ENCODE peak calls at places on chromosomes 11 and 22, in five cellular contexts. One of them, this sample, is unnamed.

GRCh38 chr11:58567889-58568512 is 7.7 kb downstream of the LPXN start:
- DNase-seq in H54: peak
- DNase-seq in right lobe of liver: no peak
- DNase-seq in stomach: peak
- DNase-seq in uterus: peak
- DNase-seq in this sample: peak

GRCh38 chr11:124210421-124210820 is 27.3 kb downstream of the OR10D3 start:
- DNase-seq in stomach: no peak
- DNase-seq in right lobe of liver: no peak
- DNase-seq in uterus: no peak
- DNase-seq in H54: no peak
- DNase-seq in this sample: no peak

GRCh38 chr11:45383229-45383628 is 97.1 kb upstream of the SYT13 start:
- DNase-seq in stomach: no peak
- DNase-seq in H54: no peak
- DNase-seq in uterus: no peak
- DNase-seq in right lobe of liver: no peak
- DNase-seq in this sample: no peak

GRCh38 chr22:48851933-48852549 is 975.6 kb downstream of the BRD1 start:
- DNase-seq in right lobe of liver: peak
- DNase-seq in H54: no peak
- DNase-seq in stomach: no peak
- DNase-seq in uterus: no peak
- DNase-seq in this sample: no peak

GRCh38 chr11:103730151-103730940 is 306.1 kb upstream of the DDI1 start:
- DNase-seq in H54: no peak
- DNase-seq in stomach: no peak
- DNase-seq in right lobe of liver: no peak
- DNase-seq in uterus: no peak
- DNase-seq in this sample: no peak

GRCh38 chr11:45347343-45347742 is 61.2 kb upstream of the SYT13 start:
- DNase-seq in stomach: no peak
- DNase-seq in uterus: no peak
- DNase-seq in right lobe of liver: no peak
- DNase-seq in H54: no peak
- DNase-seq in this sample: no peak

GRCh38 chr11:119316729-119317591 is at the start of gene MCAM:
- DNase-seq in uterus: peak
- DNase-seq in H54: no peak
- DNase-seq in stomach: no peak
- DNase-seq in right lobe of liver: no peak
- DNase-seq in this sample: no peak

GRCh38 chr11:131691558-131692041 is 321.2 kb downstream of the NTM start:
- DNase-seq in H54: no peak
- DNase-seq in uterus: no peak
- DNase-seq in right lobe of liver: no peak
- DNase-seq in stomach: no peak
- DNase-seq in this sample: peak

DNA sequence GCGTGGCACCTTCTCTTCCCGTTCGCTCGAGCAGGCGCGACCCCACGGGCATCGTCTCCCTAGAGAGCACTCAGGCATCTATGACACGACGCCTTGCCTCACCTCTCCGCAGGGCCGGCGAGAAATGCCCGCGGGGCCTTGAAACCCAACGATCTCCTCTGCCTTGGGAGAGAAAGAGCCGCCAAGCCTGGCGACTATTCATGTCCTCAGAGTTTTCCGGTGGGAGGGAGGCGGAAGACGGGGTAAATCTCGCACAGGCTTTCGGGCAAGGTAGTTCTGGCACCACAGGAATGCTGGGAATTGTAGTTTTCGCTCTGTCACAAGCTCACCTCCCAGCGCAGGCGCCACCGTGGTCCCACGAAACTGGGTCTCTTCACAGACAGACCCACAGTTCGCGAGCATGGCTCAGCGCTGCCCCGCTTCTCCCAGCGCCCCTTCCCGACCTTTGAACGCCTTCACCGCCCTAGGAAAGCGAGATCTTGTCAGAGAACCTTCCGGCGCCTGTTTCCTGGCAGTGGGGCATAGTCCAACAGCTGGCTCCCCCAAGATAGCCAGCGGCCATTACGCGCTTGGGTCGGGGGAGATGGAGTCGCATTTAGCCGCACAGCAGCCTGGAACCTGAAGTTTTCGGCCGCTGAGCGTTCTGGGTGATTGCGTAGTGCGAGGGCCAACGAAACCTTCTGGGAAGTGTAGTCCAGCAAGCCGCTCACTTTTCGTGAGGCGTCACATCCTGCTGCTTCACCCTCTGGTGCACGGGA is at the start of gene CCDC90B:
- DNase-seq in right lobe of liver: peak
- DNase-seq in H54: peak
- DNase-seq in uterus: peak
- DNase-seq in stomach: peak
- DNase-seq in this sample: peak
- TF ChIP-seq POLR2A in right lobe of liver: peak
- TF ChIP-seq POLR2A in H54: peak
- TF ChIP-seq POLR2A in uterus: peak
- TF ChIP-seq POLR2A in stomach: peak
- TF ChIP-seq POLR2A in this sample: peak

GRCh38 chr11:67117176-67117575 is 1.9 kb upstream of the KDM2A start:
- DNase-seq in H54: no peak
- DNase-seq in uterus: no peak
- DNase-seq in right lobe of liver: no peak
- DNase-seq in stomach: no peak
- DNase-seq in this sample: no peak

GRCh38 chr11:67118801-67119576 is at the start of gene KDM2A:
- DNase-seq in H54: peak
- DNase-seq in stomach: peak
- DNase-seq in uterus: peak
- DNase-seq in right lobe of liver: peak
- DNase-seq in this sample: peak

GRCh38 chr11:67117667-67118058 is 1.4 kb upstream of the KDM2A start:
- DNase-seq in stomach: no peak
- DNase-seq in right lobe of liver: peak
- DNase-seq in uterus: peak
- DNase-seq in H54: no peak
- DNase-seq in this sample: peak

GRCh38 chr11:67119577-67120391 is 721 bp downstream of the KDM2A start:
- DNase-seq in H54: no peak
- DNase-seq in uterus: peak
- DNase-seq in right lobe of liver: peak
- DNase-seq in stomach: no peak
- DNase-seq in this sample: peak

DNA sequence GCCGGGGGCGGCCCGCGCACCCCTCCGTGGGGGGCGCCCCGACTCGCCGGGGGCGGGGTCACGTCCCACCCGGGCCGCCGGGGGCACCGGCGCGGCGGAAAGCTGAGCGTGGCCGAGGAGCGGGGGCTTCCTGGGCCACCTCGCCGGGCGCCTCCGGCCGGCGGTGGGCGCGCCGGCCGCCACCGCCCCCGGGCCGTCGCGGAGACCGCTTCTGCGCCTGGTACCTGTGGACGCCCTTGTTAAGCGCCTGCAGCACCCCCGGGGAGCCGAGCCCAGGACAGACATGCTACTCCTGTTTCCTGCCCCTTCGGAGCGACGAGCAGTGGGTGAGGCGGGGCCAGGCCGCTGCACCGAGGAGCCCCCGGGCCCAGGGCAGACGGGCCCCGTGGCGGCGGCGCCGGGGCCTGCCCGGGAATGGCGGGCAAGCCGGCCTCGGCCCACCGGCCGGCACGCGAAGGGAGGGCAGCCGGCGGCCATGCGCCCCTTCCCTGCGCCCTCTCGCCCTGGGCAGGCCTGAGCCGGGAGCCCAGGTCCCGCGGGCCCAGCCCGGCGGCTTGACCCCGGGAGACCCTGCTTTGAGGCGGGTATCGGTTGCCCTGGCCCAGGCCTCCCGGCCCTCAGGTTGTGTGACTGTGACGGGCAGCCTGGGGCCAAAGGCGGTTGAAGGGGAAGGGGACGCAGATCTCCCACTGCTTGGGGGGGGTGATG is 850 bp upstream of the KDM2A start:
- DNase-seq in stomach: peak
- DNase-seq in right lobe of liver: peak
- DNase-seq in H54: no peak
- DNase-seq in uterus: peak
- DNase-seq in this sample: peak
- TF ChIP-seq POLR2A in stomach: no peak
- TF ChIP-seq POLR2A in right lobe of liver: peak
- TF ChIP-seq POLR2A in H54: no peak
- TF ChIP-seq POLR2A in uterus: no peak
- TF ChIP-seq POLR2A in this sample: peak

GRCh38 chr11:27362032-27362431 is 983 bp downstream of the CCDC34 start:
- DNase-seq in H54: no peak
- DNase-seq in right lobe of liver: no peak
- DNase-seq in stomach: no peak
- DNase-seq in uterus: no peak
- DNase-seq in this sample: no peak

GRCh38 chr11:27367881-27368280 is 4.9 kb upstream of the CCDC34 start:
- DNase-seq in stomach: no peak
- DNase-seq in uterus: no peak
- DNase-seq in H54: no peak
- DNase-seq in right lobe of liver: no peak
- DNase-seq in this sample: peak

GRCh38 chr11:27358306-27358705 is 4.7 kb downstream of the CCDC34 start:
- DNase-seq in uterus: no peak
- DNase-seq in stomach: no peak
- DNase-seq in H54: no peak
- DNase-seq in right lobe of liver: no peak
- DNase-seq in this sample: no peak

GRCh38 chr11:27363576-27364115 is 631 bp upstream of the CCDC34 start:
- DNase-seq in stomach: no peak
- DNase-seq in uterus: no peak
- DNase-seq in right lobe of liver: no peak
- DNase-seq in H54: no peak
- DNase-seq in this sample: no peak

GRCh38 chr11:27362749-27363575 is at the start of gene CCDC34:
- DNase-seq in H54: peak
- DNase-seq in uterus: peak
- DNase-seq in stomach: peak
- DNase-seq in right lobe of liver: peak
- DNase-seq in this sample: peak
- TF ChIP-seq POLR2A in H54: peak
- TF ChIP-seq POLR2A in uterus: peak
- TF ChIP-seq POLR2A in stomach: no peak
- TF ChIP-seq POLR2A in right lobe of liver: no peak
- TF ChIP-seq POLR2A in this sample: peak

DNA sequence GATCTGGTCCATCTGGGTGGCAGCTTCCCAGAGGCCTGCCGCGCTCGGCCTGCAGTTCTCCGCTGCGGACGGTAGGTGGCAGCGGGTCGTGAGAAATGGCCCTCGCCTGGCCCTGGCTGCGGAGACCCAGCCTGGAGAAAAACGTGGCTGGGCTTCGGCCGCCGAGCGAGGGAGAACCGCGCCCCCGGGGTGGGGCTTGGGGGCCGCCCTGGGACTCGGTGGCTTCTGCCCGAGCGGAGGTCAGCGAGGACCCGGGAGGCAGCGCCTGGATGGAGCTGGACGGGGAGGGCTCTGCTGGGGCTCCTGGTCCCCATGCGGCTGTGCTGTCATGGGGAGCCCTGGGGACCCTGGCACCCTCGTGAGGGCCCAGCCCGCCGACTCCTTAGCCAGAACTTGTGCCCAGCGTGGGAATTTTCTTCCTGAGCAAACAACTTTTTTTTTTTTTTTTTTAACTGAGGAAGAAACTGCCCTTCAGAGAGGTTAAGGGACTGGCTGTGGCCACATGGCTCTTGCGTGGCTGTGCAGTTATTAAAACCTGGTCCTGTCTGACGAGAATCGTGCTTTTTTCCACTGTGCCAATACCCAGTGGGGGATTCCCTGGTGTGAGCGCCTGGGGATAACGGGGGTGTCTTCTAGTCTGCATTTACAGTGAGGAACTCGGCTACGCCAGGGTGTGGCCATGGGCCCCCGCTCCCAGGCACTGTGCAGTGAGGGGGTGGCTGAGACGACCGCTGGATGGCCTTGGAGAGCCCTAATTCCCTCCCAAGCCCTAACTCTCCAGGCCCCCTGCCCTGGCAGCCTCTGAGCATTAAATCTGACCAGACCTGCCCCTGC is 535.6 kb downstream of the INSC start:
- DNase-seq in stomach: peak
- DNase-seq in right lobe of liver: peak
- DNase-seq in uterus: peak
- DNase-seq in H54: peak
- DNase-seq in this sample: peak
- TF ChIP-seq POLR2A in stomach: no peak
- TF ChIP-seq POLR2A in right lobe of liver: no peak
- TF ChIP-seq POLR2A in uterus: peak
- TF ChIP-seq POLR2A in H54: peak
- TF ChIP-seq POLR2A in this sample: no peak

GRCh38 chr22:45994516-45995404 is 17.8 kb upstream of the WNT7B start:
- DNase-seq in uterus: peak
- DNase-seq in right lobe of liver: peak
- DNase-seq in H54: no peak
- DNase-seq in stomach: peak
- DNase-seq in this sample: peak
- TF ChIP-seq POLR2A in uterus: no peak
- TF ChIP-seq POLR2A in right lobe of liver: no peak
- TF ChIP-seq POLR2A in H54: no peak
- TF ChIP-seq POLR2A in stomach: no peak
- TF ChIP-seq POLR2A in this sample: no peak